ENCODE peak calls at places on chromosomes 5 and 9, in four cellular contexts. Y is IMR-90, N is upper lobe of left lung, C is H1. S is an unnamed sample.

GRCh38 chr5:10289353-10289752 is 18.3 kb downstream of the CMBL start:
- DNase-seq in Y (no peak), N (peak; percentile 60), C (no peak), S (no peak)

GRCh38 chr5:141780240-141780951 is 97.8 kb downstream of the PCDH1 start:
- DNase-seq in N (no peak), Y (no peak), C (no peak), S (no peak)

GRCh38 chr5:151675225-151675955 is 11.3 kb downstream of the SPARC start:
- DNase-seq in N (no peak), Y (peak; percentile 75), C (no peak), S (no peak)

GRCh38 chr5:69368458-69369368 is 607 bp downstream of the AK6 start:
- DNase-seq in N (no peak), Y (peak; percentile 54), C (no peak), S (no peak)

GRCh38 chr9:130542457-130543228 is 36.7 kb upstream of the FUBP3 start:
- DNase-seq in Y (no peak), N (no peak), C (no peak), S (no peak)

GRCh38 chr5:82068723-82069122 is 96.9 kb downstream of the ATG10 start:
- DNase-seq in C (no peak), Y (no peak), N (no peak), S (no peak)

GRCh38 chr5:102561894-102562760 is 63.3 kb upstream of the SLCO6A1 start:
- DNase-seq in C (peak; percentile 82), Y (peak; percentile 1), N (no peak), S (no peak)

GRCh38 chr5:142342128-142342981 is 17.5 kb upstream of the SPRY4 start:
- DNase-seq in C (no peak), Y (peak; percentile 81), N (peak; percentile 66), S (no peak)

GRCh38 chr9:34123682-34124081 is 2.8 kb downstream of the DCAF12 start:
- DNase-seq in N (peak; percentile 79), Y (no peak), C (no peak), S (no peak)

GRCh38 chr9:114048533-114049452 is 29.3 kb downstream of the AMBP start:
- DNase-seq in C (no peak), N (peak; percentile 10), Y (no peak), S (no peak)

GRCh38 chr9:130235558-130236435 is 29.8 kb upstream of the HMCN2 start:
- DNase-seq in C (peak; percentile 95), Y (peak; percentile 50), N (peak; percentile 60), S (peak; percentile 72)

GRCh38 chr9:114163517-114163924 is 8.2 kb downstream of the COL27A1 start:
- DNase-seq in C (peak; percentile 62), N (peak; percentile 66), Y (peak; percentile 60), S (no peak)

GRCh38 chr9:132711846-132712245 is 41.6 kb downstream of the GTF3C4 start:
- DNase-seq in C (no peak), N (no peak), Y (no peak), S (no peak)

GRCh38 chr5:163221581-163221980 is 215.8 kb upstream of the CCNG1 start:
- DNase-seq in N (no peak), Y (no peak), C (no peak), S (no peak)

GRCh38 chr5:171840066-171840465 is 54.4 kb downstream of the SMIM23 start:
- DNase-seq in C (no peak), Y (no peak), N (no peak), S (no peak)

GRCh38 chr5:14420136-14420808 is 161.3 kb upstream of the OTULINL start:
- DNase-seq in N (no peak), Y (peak; percentile 53), C (no peak), S (no peak)

GRCh38 chr9:84371737-84372136 is 31.2 kb upstream of the SLC28A3 start:
- DNase-seq in N (peak; percentile 59), Y (peak; percentile 82), C (no peak), S (no peak)

GRCh38 chr5:31197183-31197582 is 3.7 kb downstream of the CDH6 start:
- DNase-seq in N (no peak), C (no peak), Y (peak; percentile 91), S (no peak)

GRCh38 chr9:34451545-34451944 is 6.8 kb downstream of the FAM219A start:
- DNase-seq in Y (peak; percentile 53), C (no peak), N (no peak), S (no peak)

GRCh38 chr5:39518516-39518915 is 93.7 kb upstream of the DAB2 start:
- DNase-seq in Y (peak; percentile 85), N (no peak), C (no peak), S (no peak)

GRCh38 chr5:44332360-44332971 is 56.8 kb downstream of the FGF10 start:
- DNase-seq in Y (peak; percentile 52), N (no peak), C (no peak), S (no peak)

GRCh38 chr9:6779417-6780241 is 21.9 kb downstream of the KDM4C start:
- DNase-seq in N (no peak), C (no peak), Y (peak; percentile 73), S (no peak)

GRCh38 chr9:91421987-91422765 is 1.5 kb downstream of the NFIL3 start:
- DNase-seq in C (no peak), N (no peak), Y (peak; percentile 41), S (no peak)

GRCh38 chr5:157870837-157871834 is 12.2 kb upstream of the CLINT1 start:
- DNase-seq in C (no peak), Y (peak; percentile 54), N (no peak), S (no peak)

GRCh38 chr9:13726746-13727145 is 447.3 kb upstream of the MPDZ start:
- DNase-seq in C (no peak), Y (no peak), N (no peak), S (no peak)

GRCh38 chr9:33116855-33117254 is 40.4 kb upstream of the SMU1 start:
- DNase-seq in C (no peak), Y (no peak), N (no peak), S (no peak)

GRCh38 chr9:17630531-17630949 is 51.7 kb downstream of the SH3GL2 start:
- DNase-seq in C (no peak), N (no peak), Y (no peak), S (no peak)

GRCh38 chr5:178576591-178577351 is 13.4 kb downstream of the COL23A1 start:
- DNase-seq in N (no peak), C (peak; percentile 76), Y (no peak), S (no peak)

GRCh38 chr5:118478852-118479251 is 509.5 kb downstream of the DTWD2 start:
- DNase-seq in Y (no peak), C (no peak), N (no peak), S (no peak)

GRCh38 chr5:118606940-118607339 is 381.4 kb downstream of the DTWD2 start:
- DNase-seq in N (no peak), Y (no peak), C (no peak), S (no peak)

GRCh38 chr5:112640495-112640894 is 97.2 kb upstream of the APC start:
- DNase-seq in N (no peak), C (no peak), Y (no peak), S (no peak)

GRCh38 chr9:15513335-15513734 is 2.6 kb upstream of the PSIP1 start:
- DNase-seq in Y (no peak), C (peak; percentile 66), N (no peak), S (no peak)

GRCh38 chr9:117034862-117035261 is 347.8 kb downstream of the TRIM32 start:
- DNase-seq in C (peak; percentile 74), N (no peak), Y (peak; percentile 2), S (no peak)

GRCh38 chr5:103834216-103834615 is 271.6 kb upstream of the NUDT12 start:
- DNase-seq in Y (no peak), C (no peak), N (no peak), S (no peak)

GRCh38 chr9:121929893-121930875 is 162.9 kb downstream of the TTLL11 start:
- DNase-seq in N (no peak), Y (no peak), C (peak; percentile 63), S (no peak)
- TF ChIP-seq CTCF in N (no peak), Y (peak; percentile 19), C (peak; percentile 81), S (no peak)

DNA sequence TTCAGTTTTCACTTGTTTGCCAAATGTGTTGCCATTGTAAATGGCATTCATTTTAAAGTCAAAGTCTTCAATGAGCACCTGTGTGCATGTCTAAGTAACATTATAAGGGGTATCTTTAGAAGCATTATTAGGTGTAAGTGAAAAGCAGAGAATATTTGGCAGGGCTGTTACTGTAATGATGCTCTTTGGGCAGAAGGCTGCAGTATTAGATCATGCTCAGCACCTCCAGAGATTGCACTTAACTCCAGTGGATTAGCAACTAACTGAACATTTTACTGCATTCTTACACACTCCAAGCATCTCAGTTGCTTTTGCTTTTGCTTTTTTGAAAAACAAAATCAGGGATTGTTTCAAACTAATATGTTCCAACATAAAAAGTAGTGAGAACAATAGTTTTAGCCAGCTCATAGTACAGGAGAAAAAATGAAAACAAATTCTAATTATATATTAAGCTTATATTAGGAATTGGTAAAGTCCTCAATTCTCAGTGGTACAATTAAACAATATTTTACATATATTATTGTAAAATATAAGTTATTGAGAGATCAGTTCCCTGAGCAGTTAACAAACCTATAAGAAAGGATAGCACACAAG is 1740.9 kb upstream of the CDH9 start:
- DNase-seq in C (no peak), N (no peak), Y (no peak), S (no peak)
- TF ChIP-seq CTCF in C (peak; percentile 62), N (no peak), Y (no peak), S (no peak)

GRCh38 chr5:1507457-1507856 is 16.3 kb downstream of the LPCAT1 start:
- DNase-seq in C (no peak), Y (no peak), N (peak; percentile 80), S (no peak)
- TF ChIP-seq CTCF in C (no peak), Y (no peak), N (no peak), S (no peak)

GRCh38 chr5:77639624-77640023 is 1.1 kb upstream of the OTP start:
- DNase-seq in Y (no peak), C (no peak), N (no peak), S (no peak)
- TF ChIP-seq CTCF in Y (no peak), C (no peak), N (no peak), S (no peak)

DNA sequence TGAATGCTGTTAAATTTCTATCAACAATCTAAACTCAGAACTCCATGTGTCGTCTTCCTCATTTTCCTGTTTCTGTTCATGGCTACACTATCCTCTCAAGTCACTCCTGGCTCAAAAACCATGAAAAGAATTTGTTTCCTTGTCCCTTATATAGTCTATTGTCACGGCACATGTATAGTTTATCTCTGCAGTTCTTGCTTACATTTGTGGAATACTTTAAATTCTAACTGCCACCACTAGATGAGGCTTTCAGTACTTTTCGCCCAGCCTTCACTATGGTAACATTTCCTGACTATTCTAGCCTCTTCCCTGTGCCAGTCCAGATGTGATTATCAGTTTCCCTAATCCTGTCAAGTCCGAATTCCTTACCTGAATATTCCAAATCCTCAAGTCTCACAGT is 34.6 kb downstream of the PKD2L2 start:
- DNase-seq in N (no peak), Y (peak; percentile 48), C (no peak), S (no peak)
- TF ChIP-seq CTCF in N (no peak), Y (no peak), C (peak; percentile 2), S (no peak)

DNA sequence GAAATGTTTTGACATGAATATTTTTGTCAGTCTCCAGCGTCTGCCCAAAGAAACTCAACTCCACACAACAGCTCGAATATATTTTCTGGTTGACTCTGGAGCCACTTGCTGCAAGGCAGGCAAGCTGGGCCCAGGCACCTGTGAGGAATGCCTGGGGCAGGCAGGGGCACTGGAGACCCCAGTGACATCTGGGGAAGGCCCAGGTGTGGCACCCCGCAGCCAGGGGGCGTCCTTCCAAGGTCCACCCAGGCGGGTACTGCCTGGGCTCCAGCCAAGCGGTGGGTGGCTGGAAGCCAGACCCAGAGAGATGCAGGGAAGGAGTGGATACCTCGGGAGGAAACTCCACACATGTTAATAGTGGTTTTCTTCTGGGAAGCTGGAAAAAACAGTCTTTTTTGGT is 125.9 kb downstream of the PHF2 start:
- DNase-seq in Y (no peak), C (no peak), N (no peak), S (no peak)
- TF ChIP-seq CTCF in Y (no peak), C (peak; percentile 25), N (no peak), S (no peak)

GRCh38 chr5:41924872-41925554 is at the start of gene FBXO4:
- DNase-seq in Y (peak; percentile 78), C (peak; percentile 68), N (peak; percentile 89), S (peak; percentile 34)
- TF ChIP-seq CTCF in Y (peak; percentile 70), C (peak; percentile 57), N (peak; percentile 50), S (no peak)